ENCODE peak calls at places on chromosomes 2 and 18, in seven cellular contexts. One of them, this sample, is unnamed.

GRCh38 chr2:235595420-235596010 is 101.7 kb downstream of the AGAP1 start:
- DNase-seq in effector memory CD8-positive, alpha-beta T cell: peak; percentile 52
- DNase-seq in stimulated activated CD4-positive, alpha-beta T cell treated with anti-CD3 and anti-CD28 coated beads, Interleukin-1b, Interleukin-23, amount 100 ng/mL, for 1 hour: no peak
- DNase-seq in HEK293T: peak; percentile 57
- DNase-seq in NCI-H2081: peak; percentile 64
- DNase-seq in SK-MEL-5: peak; percentile 79
- DNase-seq in endothelial cell: peak; percentile 80
- DNase-seq in this sample: peak; percentile 65

GRCh38 chr2:67209107-67209506 is 188.0 kb upstream of the ETAA1 start:
- DNase-seq in effector memory CD8-positive, alpha-beta T cell: no peak
- DNase-seq in stimulated activated CD4-positive, alpha-beta T cell treated with anti-CD3 and anti-CD28 coated beads, Interleukin-1b, Interleukin-23, amount 100 ng/mL, for 1 hour: no peak
- DNase-seq in HEK293T: no peak
- DNase-seq in NCI-H2081: peak; percentile 40
- DNase-seq in SK-MEL-5: no peak
- DNase-seq in endothelial cell: no peak
- DNase-seq in this sample: no peak

GRCh38 chr2:48845719-48846118 is 90.2 kb upstream of the LHCGR start:
- DNase-seq in effector memory CD8-positive, alpha-beta T cell: no peak
- DNase-seq in stimulated activated CD4-positive, alpha-beta T cell treated with anti-CD3 and anti-CD28 coated beads, Interleukin-1b, Interleukin-23, amount 100 ng/mL, for 1 hour: no peak
- DNase-seq in HEK293T: no peak
- DNase-seq in NCI-H2081: no peak
- DNase-seq in SK-MEL-5: no peak
- DNase-seq in endothelial cell: no peak
- DNase-seq in this sample: no peak

GRCh38 chr18:57854726-57855125 is 51.6 kb upstream of the ATP8B1 start:
- DNase-seq in effector memory CD8-positive, alpha-beta T cell: no peak
- DNase-seq in stimulated activated CD4-positive, alpha-beta T cell treated with anti-CD3 and anti-CD28 coated beads, Interleukin-1b, Interleukin-23, amount 100 ng/mL, for 1 hour: no peak
- DNase-seq in HEK293T: no peak
- DNase-seq in NCI-H2081: no peak
- DNase-seq in SK-MEL-5: no peak
- DNase-seq in endothelial cell: no peak
- DNase-seq in this sample: peak; percentile 43

GRCh38 chr2:189837336-189837735 is 53.1 kb downstream of the PMS1 start:
- DNase-seq in effector memory CD8-positive, alpha-beta T cell: no peak
- DNase-seq in stimulated activated CD4-positive, alpha-beta T cell treated with anti-CD3 and anti-CD28 coated beads, Interleukin-1b, Interleukin-23, amount 100 ng/mL, for 1 hour: no peak
- DNase-seq in HEK293T: no peak
- DNase-seq in NCI-H2081: no peak
- DNase-seq in SK-MEL-5: no peak
- DNase-seq in endothelial cell: no peak
- DNase-seq in this sample: no peak

GRCh38 chr2:97704989-97705388 is 8.4 kb upstream of the ZAP70 start:
- DNase-seq in effector memory CD8-positive, alpha-beta T cell: no peak
- DNase-seq in stimulated activated CD4-positive, alpha-beta T cell treated with anti-CD3 and anti-CD28 coated beads, Interleukin-1b, Interleukin-23, amount 100 ng/mL, for 1 hour: no peak
- DNase-seq in HEK293T: no peak
- DNase-seq in NCI-H2081: no peak
- DNase-seq in SK-MEL-5: no peak
- DNase-seq in endothelial cell: no peak
- DNase-seq in this sample: no peak

GRCh38 chr18:62763101-62763521 is 47.8 kb downstream of the PHLPP1 start:
- DNase-seq in effector memory CD8-positive, alpha-beta T cell: no peak
- DNase-seq in stimulated activated CD4-positive, alpha-beta T cell treated with anti-CD3 and anti-CD28 coated beads, Interleukin-1b, Interleukin-23, amount 100 ng/mL, for 1 hour: no peak
- DNase-seq in HEK293T: no peak
- DNase-seq in NCI-H2081: no peak
- DNase-seq in SK-MEL-5: no peak
- DNase-seq in endothelial cell: no peak
- DNase-seq in this sample: no peak

GRCh38 chr18:61765097-61765496 is 127.7 kb downstream of the RNF152 start:
- DNase-seq in effector memory CD8-positive, alpha-beta T cell: no peak
- DNase-seq in stimulated activated CD4-positive, alpha-beta T cell treated with anti-CD3 and anti-CD28 coated beads, Interleukin-1b, Interleukin-23, amount 100 ng/mL, for 1 hour: no peak
- DNase-seq in HEK293T: no peak
- DNase-seq in NCI-H2081: no peak
- DNase-seq in SK-MEL-5: no peak
- DNase-seq in endothelial cell: no peak
- DNase-seq in this sample: peak; percentile 13